ENCODE peak calls at places on chromosomes 1 and 21, in five cellular contexts. L is nucleus accumbens, A is NAMALWA, F is NCI-H226, S is lower leg skin. X is an unnamed sample.
A peak's percentile ranks its signal among the peaks of the same experiment; 100 is the strongest.

GRCh38 chr1:25017436-25018109 is 87.5 kb upstream of the RUNX3 start:
- DNase-seq in L (no peak), A (no peak), F (no peak), S (no peak), X (no peak)

GRCh38 chr1:159828916-159829634 is 2.4 kb downstream of the SLAMF8 start:
- DNase-seq in L (no peak), A (peak; percentile 48), F (no peak), S (no peak), X (no peak)

GRCh38 chr1:171286032-171286705 is 27.8 kb upstream of the FMO4 start:
- DNase-seq in L (no peak), A (no peak), F (peak; percentile 9), S (no peak), X (peak; percentile 79)

GRCh38 chr1:220084460-220084859 is 5.1 kb downstream of the BPNT1 start:
- DNase-seq in L (no peak), A (no peak), F (no peak), S (no peak), X (no peak)

GRCh38 chr1:203179328-203180009 is 3.8 kb upstream of the MYBPH start:
- DNase-seq in L (no peak), A (no peak), F (no peak), S (no peak), X (no peak)

GRCh38 chr1:204001166-204001901 is 71.6 kb upstream of the SOX13 start:
- DNase-seq in L (no peak), A (no peak), F (no peak), S (no peak), X (no peak)

GRCh38 chr1:217525773-217526490 is 105.0 kb downstream of the GPATCH2 start:
- DNase-seq in L (no peak), A (no peak), F (peak; percentile 4), S (no peak), X (no peak)

GRCh38 chr1:108043712-108044111 is 78.7 kb upstream of the VAV3 start:
- DNase-seq in L (no peak), A (no peak), F (no peak), S (no peak), X (no peak)

GRCh38 chr1:18805925-18806849 is 53.3 kb downstream of the TAS1R2 start:
- DNase-seq in L (no peak), A (no peak), F (peak; percentile 78), S (no peak), X (no peak)

GRCh38 chr1:164092603-164093353 is 466.2 kb upstream of the PBX1 start:
- DNase-seq in L (no peak), A (peak; percentile 44), F (no peak), S (no peak), X (no peak)

GRCh38 chr1:7299329-7299799 is 471.7 kb upstream of the VAMP3 start:
- DNase-seq in L (no peak), A (no peak), F (peak; percentile 94), S (peak; percentile 74), X (peak; percentile 68)

GRCh38 chr1:89607156-89607555 is 25.8 kb upstream of the LRRC8C start:
- DNase-seq in L (no peak), A (no peak), F (no peak), S (no peak), X (no peak)

GRCh38 chr21:21688877-21689276 is 690.7 kb downstream of the NCAM2 start:
- DNase-seq in L (no peak), A (peak; percentile 47), F (peak; percentile 19), S (no peak), X (no peak)

GRCh38 chr1:28756846-28757245 is 20.1 kb downstream of the YTHDF2 start:
- DNase-seq in L (no peak), A (peak; percentile 27), F (no peak), S (no peak), X (no peak)

GRCh38 chr1:6309550-6309949 is 48.7 kb upstream of the GPR153 start:
- DNase-seq in L (no peak), A (no peak), F (no peak), S (no peak), X (no peak)

GRCh38 chr1:117613249-117613968 is 7.6 kb downstream of the TENT5C start:
- DNase-seq in L (no peak), A (no peak), F (peak; percentile 41), S (peak; percentile 40), X (no peak)

GRCh38 chr1:6554907-6555778 is at the start of gene TAS1R1:
- DNase-seq in L (no peak), A (no peak), F (no peak), S (peak; percentile 85), X (no peak)

GRCh38 chr1:171245458-171246064 is 2.7 kb upstream of the FMO1 start:
- DNase-seq in L (no peak), A (peak; percentile 76), F (peak; percentile 24), S (no peak), X (no peak)

GRCh38 chr1:187078916-187079315 is 250.2 kb downstream of the PLA2G4A start:
- DNase-seq in L (no peak), A (no peak), F (no peak), S (no peak), X (no peak)

GRCh38 chr1:36807262-36807661 is 227.1 kb downstream of the GRIK3 start:
- DNase-seq in L (no peak), A (no peak), F (no peak), S (no peak), X (no peak)